ENCODE peak calls at places on chromosomes 7 and 10, in eight cellular contexts. A is GM12891, R is esophagus squamous epithelium, W is tibial nerve, U is stomach, L is lower leg skin, Z is H54, D is uterus. K is an unnamed sample.
A peak's percentile ranks its signal among the peaks of the same experiment; 100 is the strongest.

GRCh38 chr10:23999445-23999844 is 209.5 kb upstream of the KIAA1217 start:
- DNase-seq in A (no peak), R (no peak), W (no peak), U (no peak), L (no peak), Z (no peak), D (no peak), K (no peak)

GRCh38 chr7:107173691-107174406 is 5.0 kb downstream of the HBP1 start:
- DNase-seq in A (no peak), R (no peak), W (no peak), U (no peak), L (no peak), Z (no peak), D (no peak), K (no peak)

GRCh38 chr7:51366930-51367613 is 50.5 kb upstream of the COBL start:
- DNase-seq in A (peak; percentile 35), R (no peak), W (no peak), U (peak; percentile 54), L (no peak), Z (peak; percentile 59), D (no peak), K (peak; percentile 69)

GRCh38 chr7:91852263-91852741 is 28.2 kb downstream of the MTERF1 start:
- DNase-seq in A (no peak), R (no peak), W (no peak), U (no peak), L (no peak), Z (no peak), D (no peak), K (peak; percentile 79)

GRCh38 chr7:47497367-47498096 is 84.4 kb downstream of the TNS3 start:
- DNase-seq in A (peak; percentile 47), R (no peak), W (no peak), U (no peak), L (no peak), Z (no peak), D (no peak), K (no peak)

GRCh38 chr10:78960316-78960800 is 108.4 kb upstream of the ZMIZ1 start:
- DNase-seq in A (no peak), R (no peak), W (peak; percentile 79), U (peak; percentile 41), L (peak; percentile 82), Z (peak; percentile 78), D (peak; percentile 77), K (no peak)

GRCh38 chr7:34155225-34155908 is 250.0 kb downstream of the BMPER start:
- DNase-seq in A (no peak), R (no peak), W (peak; percentile 63), U (no peak), L (peak; percentile 41), Z (peak; percentile 57), D (peak; percentile 39), K (peak; percentile 88)

GRCh38 chr10:36602374-36602773 is 523.0 kb upstream of the ANKRD30A start:
- DNase-seq in A (no peak), R (no peak), W (no peak), U (no peak), L (no peak), Z (peak; percentile 10), D (no peak), K (no peak)

GRCh38 chr10:77036993-77037734 is 600.4 kb downstream of the KCNMA1 start:
- DNase-seq in A (no peak), R (no peak), W (no peak), U (no peak), L (no peak), Z (peak; percentile 13), D (no peak), K (peak; percentile 67)

GRCh38 chr10:43350686-43351085 is 20.8 kb upstream of the FXYD4 start:
- DNase-seq in A (no peak), R (no peak), W (no peak), U (no peak), L (no peak), Z (no peak), D (no peak), K (no peak)

GRCh38 chr10:44864042-44864436 is 47.1 kb upstream of the TMEM72 start:
- DNase-seq in A (no peak), R (no peak), W (no peak), U (no peak), L (no peak), Z (no peak), D (peak; percentile 34), K (no peak)

GRCh38 chr7:155032978-155033377 is 30.1 kb upstream of the PAXIP1 start:
- DNase-seq in A (no peak), R (no peak), W (no peak), U (no peak), L (no peak), Z (no peak), D (no peak), K (no peak)

GRCh38 chr7:45001138-45001694 is 1.2 kb downstream of the CCM2 start:
- DNase-seq in A (no peak), R (no peak), W (no peak), U (no peak), L (no peak), Z (peak; percentile 33), D (no peak), K (peak; percentile 35)

GRCh38 chr7:149261321-149261828 is 621 bp upstream of the ZNF783 start:
- DNase-seq in A (no peak), R (no peak), W (peak; percentile 13), U (no peak), L (no peak), Z (peak; percentile 63), D (no peak), K (peak; percentile 59)

GRCh38 chr7:149257146-149257545 is 4.8 kb upstream of the ZNF783 start:
- DNase-seq in A (no peak), R (no peak), W (no peak), U (no peak), L (no peak), Z (no peak), D (no peak), K (no peak)

GRCh38 chr7:149256568-149256967 is 5.4 kb upstream of the ZNF783 start:
- DNase-seq in A (no peak), R (no peak), W (no peak), U (no peak), L (no peak), Z (no peak), D (no peak), K (no peak)

GRCh38 chr7:149266451-149266850 is 4.5 kb downstream of the ZNF783 start:
- DNase-seq in A (no peak), R (no peak), W (no peak), U (no peak), L (no peak), Z (no peak), D (no peak), K (no peak)

DNA sequence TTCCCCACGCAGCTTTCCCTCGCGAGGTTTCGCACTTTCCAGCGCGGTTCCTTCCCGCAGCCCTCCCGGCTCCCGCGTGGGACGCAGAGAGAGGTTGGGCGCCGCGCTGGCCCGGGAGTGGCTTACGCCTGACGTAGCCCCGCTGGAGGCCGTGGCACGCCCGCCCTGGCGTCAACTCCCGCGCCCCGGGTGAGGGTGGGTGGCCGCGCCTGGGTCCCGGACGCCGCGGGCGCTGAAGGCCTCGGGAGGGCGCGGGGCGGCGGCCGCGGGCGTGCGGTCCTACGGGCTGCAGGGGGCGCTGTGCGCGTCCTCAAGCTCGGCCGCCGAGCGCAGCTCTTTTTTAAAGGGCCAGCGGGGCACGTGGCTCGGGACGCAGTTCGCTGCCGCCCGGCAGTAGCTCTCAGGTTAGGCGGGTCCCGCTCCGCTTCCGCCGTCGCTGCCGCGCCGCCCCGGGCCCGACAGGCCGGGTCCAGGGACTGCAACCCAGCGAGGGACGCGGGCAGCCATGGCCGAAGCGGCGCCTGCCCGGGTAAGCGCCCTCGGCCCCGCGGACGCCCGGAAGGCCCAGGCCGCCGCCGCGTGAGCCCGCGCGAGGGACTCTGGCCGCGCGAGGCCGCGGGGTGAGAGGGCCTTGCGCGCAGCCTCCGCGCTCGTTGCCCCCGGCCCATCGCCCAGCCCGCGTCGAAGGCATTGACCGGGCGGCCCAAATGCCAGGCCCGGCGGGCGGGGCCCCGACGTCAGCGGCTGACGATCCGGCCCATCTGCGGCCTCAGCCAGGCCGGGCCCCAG is at the start of gene ZNF783:
- DNase-seq in A (peak; percentile 89), R (no peak), W (peak; percentile 74), U (peak; percentile 91), L (peak; percentile 65), Z (peak; percentile 93), D (peak; percentile 89), K (peak; percentile 95)
- TF ChIP-seq POLR2A in A (peak; percentile 12), R (no peak), W (no peak), U (no peak), L (no peak), Z (peak; percentile 75), D (peak; percentile 5), K (peak; percentile 24)

GRCh38 chr10:11416974-11417373 is 194.5 kb downstream of the USP6NL start:
- DNase-seq in A (no peak), R (no peak), W (no peak), U (no peak), L (no peak), Z (no peak), D (no peak), K (no peak)
- TF ChIP-seq POLR2A in A (no peak), R (no peak), W (no peak), U (no peak), L (no peak), Z (no peak), D (no peak), K (no peak)

DNA sequence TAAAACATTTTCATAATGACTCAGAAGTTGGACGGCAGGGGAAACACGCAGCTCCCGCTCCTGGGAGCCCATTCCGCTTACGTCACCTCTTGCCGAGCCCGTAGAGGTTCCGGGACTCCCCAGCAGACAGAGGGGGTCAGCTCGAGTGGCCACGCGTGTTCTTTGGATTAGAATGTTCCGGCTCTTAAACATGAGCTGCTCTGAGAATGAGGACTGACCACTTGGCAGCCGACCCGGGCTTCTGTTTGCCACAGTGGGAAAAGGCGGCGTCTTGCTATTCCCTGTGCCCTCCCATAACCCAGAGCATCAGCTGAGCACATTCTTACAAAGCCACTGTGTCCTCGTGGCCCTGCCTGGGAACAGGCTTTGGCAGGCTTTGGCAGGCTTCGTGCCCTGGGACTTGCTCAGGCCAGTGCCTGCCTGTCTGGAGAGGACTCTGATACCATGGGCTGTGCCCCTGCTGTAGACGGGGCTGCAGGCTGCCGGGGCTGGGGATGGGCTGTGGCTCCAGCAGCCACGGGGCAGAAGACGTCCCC is 40.1 kb downstream of the PFKP start:
- DNase-seq in A (no peak), R (no peak), W (peak; percentile 67), U (no peak), L (peak; percentile 70), Z (peak; percentile 73), D (peak; percentile 75), K (no peak)
- TF ChIP-seq POLR2A in A (no peak), R (no peak), W (no peak), U (no peak), L (no peak), Z (no peak), D (no peak), K (no peak)

GRCh38 chr7:150449206-150449956 is 1.0 kb upstream of the GIMAP8 start:
- DNase-seq in A (no peak), R (no peak), W (no peak), U (no peak), L (peak; percentile 9), Z (no peak), D (no peak), K (peak; percentile 10)

GRCh38 chr7:150451833-150452431 is 1.5 kb downstream of the GIMAP8 start:
- DNase-seq in A (no peak), R (no peak), W (no peak), U (no peak), L (peak; percentile 24), Z (no peak), D (no peak), K (peak; percentile 12)

GRCh38 chr7:150450491-150450992 is at the start of gene GIMAP8:
- DNase-seq in A (peak; percentile 36), R (peak; percentile 19), W (peak; percentile 27), U (peak; percentile 42), L (peak; percentile 37), Z (no peak), D (no peak), K (peak; percentile 45)

GRCh38 chr7:150453186-150453585 is 2.8 kb downstream of the GIMAP8 start:
- DNase-seq in A (no peak), R (no peak), W (no peak), U (no peak), L (peak; percentile 6), Z (no peak), D (no peak), K (no peak)

GRCh38 chr7:150451097-150451793 is 815 bp downstream of the GIMAP8 start:
- DNase-seq in A (peak; percentile 43), R (no peak), W (peak; percentile 40), U (no peak), L (peak; percentile 58), Z (no peak), D (no peak), K (no peak)
- TF ChIP-seq POLR2A in A (no peak), R (no peak), W (no peak), U (no peak), L (no peak), Z (no peak), D (no peak), K (no peak)

K was measured in NB4.